ENCODE peak calls at places on chromosomes 4 and X, in five cellular contexts. Y, S, N, G and V are unnamed samples.

GRCh38 chr4:141435446-141436225 is 200.7 kb upstream of the IL15 start:
- DNase-seq in Y (peak), S (no peak), N (peak), G (no peak), V (no peak)

GRCh38 chr4:140372607-140373327 is 679 bp upstream of the SCOC start:
- DNase-seq in Y (peak), S (no peak), N (peak), G (no peak), V (peak)

GRCh38 chrX:850471-850916 is 219.9 kb downstream of the SHOX start:
- DNase-seq in Y (no peak), S (peak), N (no peak), G (no peak), V (no peak)

GRCh38 chrX:2336181-2336580 is 164.6 kb downstream of the DHRSX start:
- DNase-seq in Y (peak), S (no peak), N (no peak), G (no peak), V (no peak)

GRCh38 chr4:10311939-10312338 is 145.3 kb downstream of the ZNF518B start:
- DNase-seq in Y (no peak), S (no peak), N (no peak), G (no peak), V (no peak)

GRCh38 chr4:15765910-15766703 is 12.0 kb upstream of the CD38 start:
- DNase-seq in Y (no peak), S (no peak), N (no peak), G (no peak), V (no peak)

GRCh38 chr4:140359571-140360427 is 13.6 kb upstream of the SCOC start:
- DNase-seq in Y (peak), S (peak), N (peak), G (peak), V (peak)

GRCh38 chr4:85369703-85370380 is 105.1 kb upstream of the ARHGAP24 start:
- DNase-seq in Y (no peak), S (no peak), N (no peak), G (no peak), V (no peak)

GRCh38 chrX:64439551-64439950 is 44.3 kb upstream of the MTMR8 start:
- DNase-seq in Y (no peak), S (no peak), N (no peak), G (no peak), V (no peak)

GRCh38 chr4:8547108-8547911 is 32.9 kb upstream of the GPR78 start:
- DNase-seq in Y (peak), S (no peak), N (peak), G (no peak), V (peak)
- TF ChIP-seq CTCF in Y (peak), S (no peak), N (peak), G (no peak), V (peak)

GRCh38 chr4:178395798-178396197 is 953.6 kb upstream of the AGA start:
- DNase-seq in Y (no peak), S (no peak), N (peak), G (no peak), V (no peak)
- TF ChIP-seq CTCF in Y (no peak), S (no peak), N (peak), G (no peak), V (peak)

GRCh38 chrX:80648023-80648422 is 161.7 kb downstream of the BRWD3 start:
- DNase-seq in Y (peak), S (no peak), N (peak), G (no peak), V (no peak)
- TF ChIP-seq CTCF in Y (peak), S (peak), N (peak), G (no peak), V (peak)

GRCh38 chrX:38561951-38562719 is 793 bp downstream of the TSPAN7 start:
- DNase-seq in Y (no peak), S (no peak), N (no peak), G (peak), V (no peak)
- TF ChIP-seq CTCF in Y (no peak), S (no peak), N (no peak), G (no peak), V (no peak)

GRCh38 chr4:108774809-108775530 is 12.1 kb upstream of the ETNPPL start:
- DNase-seq in Y (no peak), S (peak), N (no peak), G (no peak), V (no peak)

GRCh38 chr4:108779958-108780357 is 17.1 kb upstream of the ETNPPL start:
- DNase-seq in Y (no peak), S (no peak), N (no peak), G (no peak), V (no peak)

GRCh38 chr4:108772402-108772801 is 9.5 kb upstream of the ETNPPL start:
- DNase-seq in Y (no peak), S (no peak), N (no peak), G (no peak), V (no peak)

GRCh38 chr4:108775921-108776320 is 13.1 kb upstream of the ETNPPL start:
- DNase-seq in Y (no peak), S (no peak), N (no peak), G (no peak), V (no peak)
- TF ChIP-seq CTCF in Y (no peak), S (no peak), N (no peak), G (no peak), V (no peak)

DNA sequence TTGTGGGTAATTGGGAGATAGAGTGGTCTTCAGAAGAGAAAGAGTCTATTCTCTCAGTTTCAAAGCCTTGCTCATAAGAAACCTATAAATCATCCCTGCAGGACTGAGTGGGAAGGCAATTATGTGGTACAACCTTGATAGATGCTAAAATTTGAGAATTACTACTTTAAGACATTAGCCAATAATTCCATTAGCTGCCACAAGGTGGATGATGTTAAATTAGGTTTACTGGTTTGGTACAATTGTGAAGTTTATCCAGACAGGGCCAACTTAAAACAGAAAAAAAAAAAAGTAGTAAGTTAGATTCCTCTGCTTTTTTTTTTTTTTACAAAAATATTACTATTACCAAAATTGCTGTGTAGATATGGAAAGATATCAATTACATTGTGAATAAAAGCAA is 73.2 kb upstream of the AMOT start:
- DNase-seq in Y (no peak), S (no peak), N (no peak), G (no peak), V (no peak)
- TF ChIP-seq CTCF in Y (no peak), S (no peak), N (no peak), G (peak), V (no peak)